ENCODE peak calls at places on chromosome 2, in seven cellular contexts. C is Panc1, B is esophagus squamous epithelium, N is psoas muscle, A is mucosa of descending colon, M is ovary, L is Peyer's patch. I is an unnamed sample.

GRCh38 chr2:63976125-63976510 is 43.1 kb downstream of the VPS54 start:
- DNase-seq in A (no peak), B (no peak), N (no peak), C (no peak), M (no peak), L (no peak), I (no peak)

GRCh38 chr2:225207026-225207425 is 164.8 kb upstream of the DOCK10 start:
- DNase-seq in B (no peak), M (no peak), N (no peak), L (no peak), C (no peak), A (no peak), I (no peak)

GRCh38 chr2:71558300-71559051 is 105.1 kb downstream of the DYSF start:
- DNase-seq in M (no peak), N (no peak), A (no peak), L (no peak), C (no peak), B (no peak), I (no peak)

GRCh38 chr2:181658444-181658843 is 1.5 kb upstream of the CERKL start:
- DNase-seq in B (no peak), M (no peak), A (no peak), L (no peak), N (no peak), C (no peak), I (no peak)

GRCh38 chr2:31694444-31694843 is 113.7 kb upstream of the SRD5A2 start:
- DNase-seq in M (no peak), C (no peak), N (no peak), L (no peak), A (no peak), B (no peak), I (no peak)

GRCh38 chr2:164456599-164456998 is 164.7 kb downstream of the GRB14 start:
- DNase-seq in A (peak; percentile 13), N (no peak), C (no peak), B (no peak), L (no peak), M (no peak), I (no peak)

GRCh38 chr2:10148268-10148667 is 25.7 kb downstream of the RRM2 start:
- DNase-seq in N (no peak), M (no peak), C (no peak), A (no peak), B (no peak), L (no peak), I (no peak)

GRCh38 chr2:188570365-188570764 is 278.7 kb downstream of the GULP1 start:
- DNase-seq in N (no peak), L (no peak), A (no peak), C (no peak), M (no peak), B (no peak), I (no peak)

GRCh38 chr2:131076707-131077106 is 16.6 kb downstream of the FAM168B start:
- DNase-seq in N (no peak), M (no peak), A (no peak), L (peak; percentile 28), C (no peak), B (no peak), I (no peak)

GRCh38 chr2:109246176-109246575 is 117.2 kb downstream of the SH3RF3 start:
- DNase-seq in L (no peak), A (no peak), B (no peak), N (no peak), C (no peak), M (no peak), I (no peak)

GRCh38 chr2:131493199-131494018 is 1.2 kb upstream of the MZT2A start:
- DNase-seq in M (no peak), A (no peak), B (no peak), C (no peak), L (no peak), N (no peak), I (no peak)

GRCh38 chr2:180413331-180413730 is 406.2 kb upstream of the CWC22 start:
- DNase-seq in A (peak; percentile 49), C (no peak), B (no peak), N (no peak), L (no peak), M (no peak), I (no peak)

GRCh38 chr2:223000872-223001825 is 50.8 kb upstream of the KCNE4 start:
- DNase-seq in B (no peak), L (no peak), M (no peak), N (no peak), A (no peak), C (no peak), I (no peak)

GRCh38 chr2:108315408-108316193 is 26.9 kb downstream of the SULT1C2 start:
- DNase-seq in M (no peak), A (no peak), C (no peak), B (no peak), L (no peak), N (no peak), I (no peak)

GRCh38 chr2:189819297-189819704 is 35.1 kb downstream of the PMS1 start:
- DNase-seq in B (no peak), A (no peak), M (no peak), C (no peak), N (no peak), L (no peak), I (no peak)

GRCh38 chr2:55109219-55109891 is 59.1 kb upstream of the RTN4 start:
- DNase-seq in C (no peak), B (no peak), A (peak; percentile 50), M (no peak), N (no peak), L (no peak), I (no peak)

GRCh38 chr2:201987426-201987825 is 46.2 kb upstream of the FZD7 start:
- DNase-seq in B (no peak), M (no peak), N (no peak), C (no peak), A (no peak), L (no peak), I (no peak)

GRCh38 chr2:196277002-196277401 is 105.6 kb upstream of the STK17B start:
- DNase-seq in N (no peak), A (peak; percentile 52), L (peak; percentile 67), M (no peak), B (no peak), C (no peak), I (no peak)

GRCh38 chr2:11697103-11697871 is 27.3 kb upstream of the NTSR2 start:
- DNase-seq in L (no peak), C (peak; percentile 94), B (no peak), M (peak; percentile 81), A (no peak), N (peak; percentile 80), I (no peak)

GRCh38 chr2:76197842-76198448 is 487.2 kb upstream of the GCFC2 start:
- DNase-seq in A (peak; percentile 80), L (peak; percentile 77), M (no peak), B (no peak), C (peak; percentile 51), N (no peak), I (peak; percentile 15)

GRCh38 chr2:164657129-164657528 is 35.8 kb upstream of the GRB14 start:
- DNase-seq in A (no peak), C (no peak), B (no peak), M (no peak), N (no peak), L (no peak), I (no peak)

GRCh38 chr2:6993230-6993640 is 76.0 kb downstream of the RNF144A start:
- DNase-seq in M (no peak), C (no peak), B (no peak), A (no peak), L (no peak), N (peak; percentile 58), I (no peak)

GRCh38 chr2:113010088-113010487 is 4.8 kb downstream of the IL36A start:
- DNase-seq in N (no peak), M (no peak), C (no peak), L (no peak), B (no peak), A (no peak), I (no peak)

GRCh38 chr2:135009339-135009738 is 37.9 kb downstream of the MAP3K19 start:
- DNase-seq in M (no peak), N (no peak), C (no peak), L (no peak), B (no peak), A (no peak), I (no peak)

GRCh38 chr2:238231809-238232208 is 8.0 kb downstream of the HES6 start:
- DNase-seq in B (no peak), M (no peak), N (no peak), L (no peak), A (no peak), C (no peak), I (no peak)
- H3K4me3 ChIP-seq in B (peak overlapping the region; percentile 45), M (peak overlapping the region; percentile 37), N (peak overlapping the region; percentile 64), L (peak overlapping the region; percentile 55), A (no peak overlapping the region), C (peak overlapping the region; percentile 90), I (no peak overlapping the region)

DNA sequence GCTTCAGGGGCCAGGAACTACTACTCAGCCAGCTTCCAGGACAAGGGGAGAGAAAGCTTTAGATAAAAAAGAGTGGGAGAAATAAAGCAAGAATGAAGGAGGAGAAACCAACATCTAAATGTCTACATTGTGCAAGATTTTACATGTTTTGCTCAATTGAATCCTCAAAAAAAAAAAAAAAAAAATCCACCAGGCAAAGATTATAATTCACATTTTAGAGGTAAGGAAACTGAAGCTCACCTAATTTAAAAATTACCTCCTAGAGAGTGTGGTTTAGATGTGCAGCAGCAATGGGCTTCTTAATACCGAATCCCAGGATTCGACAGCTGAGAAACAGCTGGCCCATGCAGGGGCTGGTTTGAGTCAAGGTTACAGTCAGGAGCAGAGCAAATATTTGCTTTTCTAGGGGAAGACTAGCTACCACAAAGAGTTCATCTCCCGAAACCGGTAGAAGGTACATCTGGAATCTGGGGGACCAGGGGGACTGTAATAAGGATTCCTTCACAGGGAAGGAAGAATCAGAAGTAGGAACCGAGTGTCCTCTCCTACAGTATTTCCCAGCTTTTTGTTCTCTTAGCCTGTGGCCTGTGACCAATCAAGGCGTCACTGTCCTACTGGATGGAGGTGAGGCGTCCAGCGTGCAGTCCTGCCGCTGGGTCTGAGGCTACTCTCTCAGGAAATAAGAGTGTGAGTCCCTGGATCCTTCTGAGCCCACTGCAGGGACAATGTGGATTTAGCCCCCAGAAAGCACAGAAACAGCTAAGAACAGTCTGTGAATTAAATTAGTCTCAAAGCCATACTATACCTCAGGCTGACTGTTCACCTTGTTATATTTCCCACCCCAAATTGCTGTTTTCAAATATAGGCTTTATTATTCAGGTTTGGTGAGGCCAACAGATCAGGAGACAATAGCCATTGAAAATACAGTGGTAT is 42.3 kb downstream of the IL1R2 start:
- DNase-seq in C (no peak), B (no peak), M (no peak), N (no peak), A (no peak), L (no peak), I (no peak)
- TF ChIP-seq CTCF in C (no peak), B (no peak), M (no peak), N (no peak), A (no peak), L (no peak), I (no peak)

GRCh38 chr2:213046431-213046830 is 105.0 kb downstream of the IKZF2 start:
- DNase-seq in C (no peak), A (no peak), M (no peak), L (no peak), B (no peak), N (no peak), I (no peak)

GRCh38 chr2:213042262-213042661 is 109.2 kb downstream of the IKZF2 start:
- DNase-seq in N (no peak), B (no peak), L (no peak), M (no peak), A (no peak), C (no peak), I (no peak)

GRCh38 chr2:213043566-213043965 is 107.8 kb downstream of the IKZF2 start:
- DNase-seq in C (no peak), M (no peak), L (no peak), B (no peak), A (no peak), N (no peak), I (no peak)
- H3K36me3 ChIP-seq in C (no peaks in the 10 kb centered on the region), M (no peaks in the 10 kb centered on the region), L (no peaks in the 10 kb centered on the region), B (peaks cover 65% of the 10 kb centered on the region), A (no peaks in the 10 kb centered on the region), N (peaks cover 8% of the 10 kb centered on the region), I (peaks cover 12% of the 10 kb centered on the region)

GRCh38 chr2:170823800-170824153 is 7.1 kb downstream of the GAD1 start:
- DNase-seq in A (no peak), N (no peak), B (no peak), C (no peak), M (no peak), L (no peak), I (no peak)
- H3K4me3 ChIP-seq in A (no peak overlapping the region), N (peak overlapping the region; percentile 60), B (peak overlapping the region; percentile 26), C (no peak overlapping the region), M (no peak overlapping the region), L (peak overlapping the region; percentile 18), I (no peak overlapping the region)

I was measured in GM06990.